ENCODE peak calls at places on chromosomes 1 and 21, in eight cellular contexts. I, M, F, X, N, U, H and C are unnamed samples.

GRCh38 chr1:36528361-36529349 is 45.9 kb upstream of the CSF3R start:
- DNase-seq in I (no peak), M (no peak), F (peak; percentile 39), X (no peak), N (peak; percentile 56), U (no peak), H (no peak), C (no peak)

GRCh38 chr1:64062941-64063581 is 140.4 kb upstream of the UBE2U start:
- DNase-seq in I (peak; percentile 35), M (peak; percentile 71), F (no peak), X (no peak), N (no peak), U (peak; percentile 31), H (peak; percentile 24), C (peak; percentile 75)

GRCh38 chr21:44454747-44455523 is at the start of gene LRRC3:
- DNase-seq in I (peak; percentile 75), M (peak; percentile 85), F (peak; percentile 99), X (peak; percentile 73), N (peak; percentile 99), U (peak; percentile 30), H (peak; percentile 9), C (peak; percentile 65)

GRCh38 chr1:94025383-94026340 is 95.3 kb downstream of the ABCA4 start:
- DNase-seq in I (peak; percentile 83), M (peak; percentile 73), F (peak; percentile 68), X (peak; percentile 65), N (no peak), U (peak; percentile 79), H (peak; percentile 56), C (peak; percentile 63)

GRCh38 chr1:160354388-160354985 is 11.3 kb downstream of the NCSTN start:
- DNase-seq in I (peak; percentile 17), M (peak; percentile 44), F (peak; percentile 76), X (no peak), N (no peak), U (peak; percentile 18), H (no peak), C (no peak)

GRCh38 chr21:35239811-35240219 is 190.7 kb upstream of the RUNX1 start:
- DNase-seq in I (no peak), M (no peak), F (peak; percentile 41), X (no peak), N (no peak), U (no peak), H (no peak), C (no peak)

GRCh38 chr1:33715195-33715811 is 148.6 kb upstream of the HMGB4 start:
- DNase-seq in I (no peak), M (no peak), F (no peak), X (no peak), N (no peak), U (no peak), H (no peak), C (no peak)

GRCh38 chr1:222171005-222171404 is 376.9 kb downstream of the HHIPL2 start:
- DNase-seq in I (peak; percentile 78), M (peak; percentile 58), F (peak; percentile 58), X (peak; percentile 21), N (peak; percentile 31), U (peak; percentile 70), H (peak; percentile 41), C (peak; percentile 51)

GRCh38 chr1:16122916-16123315 is 33.0 kb downstream of the EPHA2 start:
- DNase-seq in I (peak; percentile 76), M (peak; percentile 78), F (no peak), X (no peak), N (peak; percentile 23), U (peak; percentile 86), H (peak; percentile 96), C (peak; percentile 97)

GRCh38 chr1:3070654-3071506 is 1.9 kb downstream of the PRDM16 start:
- DNase-seq in I (no peak), M (no peak), F (peak; percentile 75), X (no peak), N (peak; percentile 51), U (no peak), H (no peak), C (no peak)

GRCh38 chr21:24583473-24583872 is 1023.8 kb downstream of the MRPL39 start:
- DNase-seq in I (no peak), M (no peak), F (no peak), X (no peak), N (no peak), U (no peak), H (no peak), C (no peak)

GRCh38 chr21:37565530-37566223 is 199.1 kb downstream of the DYRK1A start:
- DNase-seq in I (peak; percentile 64), M (peak; percentile 42), F (no peak), X (no peak), N (no peak), U (peak; percentile 37), H (peak; percentile 18), C (no peak)

GRCh38 chr21:37568916-37569315 is 202.3 kb downstream of the DYRK1A start:
- DNase-seq in I (no peak), M (no peak), F (no peak), X (no peak), N (no peak), U (no peak), H (no peak), C (no peak)

GRCh38 chr21:37571442-37571841 is 204.9 kb downstream of the DYRK1A start:
- DNase-seq in I (no peak), M (no peak), F (no peak), X (no peak), N (no peak), U (no peak), H (no peak), C (no peak)

GRCh38 chr21:37566790-37567725 is 200.5 kb downstream of the DYRK1A start:
- DNase-seq in I (no peak), M (no peak), F (no peak), X (no peak), N (no peak), U (no peak), H (no peak), C (no peak)

DNA sequence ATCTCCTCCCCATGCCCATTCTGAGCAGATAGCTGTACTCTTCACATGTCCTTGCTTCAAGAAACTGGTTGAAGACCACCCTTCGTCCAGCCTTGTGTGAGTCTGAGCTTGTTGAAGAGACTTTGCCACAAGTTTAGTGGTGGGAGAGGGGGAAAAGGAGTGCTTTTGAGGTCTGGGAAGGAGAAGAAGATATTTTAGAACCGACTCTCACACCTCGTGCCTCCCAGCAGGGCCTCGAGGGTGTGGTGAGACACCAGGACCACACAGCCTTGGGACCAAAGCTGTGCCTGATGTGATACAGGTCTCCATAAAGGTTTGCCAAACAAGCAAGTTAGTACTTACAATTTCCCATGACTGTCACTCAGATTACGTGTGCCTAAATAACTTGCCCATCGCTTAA is 201.8 kb downstream of the DYRK1A start:
- DNase-seq in I (no peak), M (no peak), F (no peak), X (no peak), N (no peak), U (no peak), H (no peak), C (no peak)
- H3K27ac ChIP-seq in I (no peak overlapping the region), M (no peak overlapping the region), F (no peak overlapping the region), X (no peak overlapping the region), N (no peak overlapping the region), U (no peak overlapping the region), H (no peak overlapping the region), C (no peak overlapping the region)

DNA sequence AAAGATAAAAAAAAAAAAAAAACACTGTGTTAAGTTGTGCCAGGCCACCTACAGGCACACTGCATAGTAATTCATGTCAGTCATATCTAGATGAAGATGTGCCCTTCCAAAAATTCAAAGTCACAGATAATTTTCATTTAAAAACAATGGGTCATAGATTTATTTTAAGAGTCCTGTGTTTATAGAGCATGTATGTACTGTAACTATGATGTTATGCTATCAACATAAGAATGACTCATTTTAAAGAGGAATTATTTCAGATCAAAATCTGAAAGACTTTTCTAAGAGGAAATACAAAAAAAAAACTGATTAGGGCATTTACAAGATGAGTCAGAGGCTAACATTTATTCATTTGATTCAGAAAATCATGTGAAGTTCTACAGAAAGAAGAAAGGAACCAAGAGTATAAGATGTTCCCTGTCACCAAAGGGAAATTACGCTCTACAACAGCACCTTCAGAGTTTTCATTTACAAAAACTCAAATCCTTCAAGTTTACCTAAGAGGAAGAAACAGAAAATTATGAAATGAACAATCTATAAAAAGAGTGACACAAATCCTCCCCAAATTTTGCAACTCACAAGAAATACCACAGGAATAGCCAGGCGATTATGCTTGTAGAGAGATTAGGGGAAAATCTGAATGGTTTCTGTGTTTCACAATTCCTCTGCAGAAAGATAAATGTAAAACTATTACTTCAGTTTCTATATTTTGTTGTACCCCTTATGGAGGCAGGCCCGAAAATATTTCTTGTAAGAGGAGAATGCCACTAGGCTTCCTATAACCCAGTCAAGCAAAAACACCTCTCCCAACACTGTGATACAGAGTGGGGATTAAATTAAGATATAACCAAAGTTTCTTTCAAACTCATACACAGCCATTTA is 13.8 kb downstream of the TP53BP2 start:
- DNase-seq in I (peak; percentile 74), M (peak; percentile 72), F (no peak), X (no peak), N (no peak), U (peak; percentile 88), H (peak; percentile 79), C (peak; percentile 62)
- H3K4me1 ChIP-seq in I (peaks cover 31% of the 10 kb centered on the region), M (peaks cover 9% of the 10 kb centered on the region), F (peaks cover 7% of the 10 kb centered on the region), X (peaks cover 3% of the 10 kb centered on the region), N (peaks cover 7% of the 10 kb centered on the region), U (peaks cover 24% of the 10 kb centered on the region), H (peaks cover 20% of the 10 kb centered on the region), C (peaks cover 23% of the 10 kb centered on the region)

GRCh38 chr1:54465351-54465811 is 59.2 kb upstream of the SSBP3 start:
- DNase-seq in I (peak; percentile 9), M (no peak), F (no peak), X (no peak), N (no peak), U (no peak), H (no peak), C (no peak)
- H3K4me2 ChIP-seq in I (no peak overlapping the region), M (peak overlapping the region; percentile 17), F (no peak overlapping the region), X (no peak overlapping the region), N (no peak overlapping the region), U (no peak overlapping the region), H (no peak overlapping the region), C (no peak overlapping the region)

DNA sequence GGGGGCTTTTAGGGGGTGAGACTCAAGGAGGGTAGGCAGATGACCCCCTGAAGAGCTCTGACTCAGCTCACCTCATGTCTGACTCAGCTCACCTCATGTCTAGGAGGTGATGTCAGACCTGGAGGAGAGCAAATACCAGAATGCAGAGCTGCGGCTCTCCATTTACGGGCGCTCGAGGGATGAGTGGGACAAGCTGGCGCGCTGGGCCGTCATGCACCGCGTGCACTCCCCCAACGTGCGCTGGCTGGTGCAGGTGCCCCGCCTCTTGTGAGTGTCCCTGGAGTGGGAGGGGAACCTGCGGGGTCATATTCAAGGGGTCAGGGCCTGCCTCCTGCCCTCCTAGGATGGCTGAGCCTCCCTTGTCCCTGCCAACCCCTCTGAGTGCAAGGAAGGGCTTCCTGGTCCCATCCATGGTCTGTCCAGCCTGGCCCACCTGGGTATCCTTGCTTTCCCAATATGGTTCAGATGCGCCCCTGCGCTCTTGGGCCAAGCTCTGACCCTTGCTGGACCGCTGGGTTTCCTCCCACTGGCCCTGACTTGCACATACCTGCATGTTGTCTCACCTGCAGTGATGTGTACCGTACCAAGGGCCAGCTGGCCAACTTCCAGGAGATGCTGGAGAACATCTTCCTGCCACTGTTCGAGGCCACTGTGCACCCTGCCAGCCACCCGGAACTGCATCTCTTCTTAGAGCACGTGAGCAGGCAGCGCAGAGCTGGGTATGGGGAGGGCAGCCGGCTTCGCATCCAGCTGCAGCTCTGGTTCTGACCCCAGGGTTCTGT is 9.1 kb downstream of the AMPD2 start:
- DNase-seq in I (no peak), M (no peak), F (no peak), X (no peak), N (no peak), U (peak; percentile 59), H (peak; percentile 77), C (peak; percentile 30)
- H3K27ac ChIP-seq in I (no peak overlapping the region), M (peak overlapping the region; percentile 85), F (no peak overlapping the region), X (no peak overlapping the region), N (no peak overlapping the region), U (no peak overlapping the region), H (peak overlapping the region; percentile 88), C (no peak overlapping the region)